ENCODE peak calls at places on chromosomes 11 and 22, in eight cellular contexts. J is transverse colon; W is tibial nerve; L is sigmoid colon; D is esophagus squamous epithelium; N is body of pancreas; M is naive thymus-derived CD4-positive, alpha-beta T cell; R is uterus. A is an unnamed sample.

GRCh38 chr11:75424396-75424795 is 8.6 kb downstream of the KLHL35 start:
- DNase-seq in R (no peak), N (no peak), L (no peak), J (no peak), D (no peak), M (no peak), W (no peak), A (no peak)

GRCh38 chr11:3835100-3835485 is 5.7 kb downstream of the RHOG start:
- DNase-seq in W (no peak), N (no peak), J (peak; percentile 27), R (no peak), L (no peak), D (no peak), M (no peak), A (no peak)

GRCh38 chr22:21451545-21452520 is 15.4 kb upstream of the TMEM191C start:
- DNase-seq in W (no peak), R (no peak), J (no peak), N (no peak), D (no peak), M (no peak), L (peak; percentile 28), A (no peak)

GRCh38 chr11:2975594-2975993 is 16.5 kb downstream of the NAP1L4 start:
- DNase-seq in M (peak; percentile 48), N (peak; percentile 36), R (no peak), D (no peak), W (no peak), L (no peak), J (no peak), A (peak; percentile 28)

GRCh38 chr11:59562292-59562691 is 51.0 kb downstream of the OR4D9 start:
- DNase-seq in D (no peak), M (no peak), R (no peak), J (no peak), N (no peak), L (no peak), W (no peak), A (no peak)

GRCh38 chr11:396948-397548 is 3.0 kb downstream of the PKP3 start:
- DNase-seq in J (peak; percentile 58), R (peak; percentile 68), N (peak; percentile 50), M (no peak), L (peak; percentile 82), D (no peak), W (peak; percentile 41), A (peak; percentile 56)

GRCh38 chr11:22193348-22194051 is 615 bp downstream of the ANO5 start:
- DNase-seq in L (peak; percentile 64), R (peak; percentile 13), W (no peak), N (peak; percentile 54), J (peak; percentile 14), D (no peak), M (no peak), A (peak; percentile 36)

GRCh38 chr11:3382613-3383275 is 3.8 kb upstream of the ZNF195 start:
- DNase-seq in M (no peak), J (peak; percentile 17), R (no peak), N (no peak), D (no peak), L (no peak), W (no peak), A (no peak)

GRCh38 chr11:107576497-107577086 is 11.1 kb upstream of the ALKBH8 start:
- DNase-seq in W (peak; percentile 86), R (no peak), M (peak; percentile 37), J (peak; percentile 32), N (peak; percentile 69), L (no peak), D (no peak), A (peak; percentile 59)

GRCh38 chr11:72776117-72776843 is 17.6 kb downstream of the STARD10 start:
- DNase-seq in L (no peak), M (no peak), W (no peak), J (peak; percentile 9), N (peak; percentile 35), D (no peak), R (no peak), A (no peak)

GRCh38 chr11:12771875-12772274 is 97.7 kb downstream of the TEAD1 start:
- DNase-seq in N (no peak), L (no peak), R (no peak), M (no peak), W (no peak), D (no peak), J (no peak), A (no peak)

GRCh38 chr22:47591016-47591415 is 828.6 kb downstream of the TBC1D22A start:
- DNase-seq in L (peak; percentile 34), J (no peak), N (no peak), W (no peak), D (no peak), M (no peak), R (no peak), A (no peak)
- H3K9me3 ChIP-seq in L (no peaks in the 10 kb centered on the region), J (no peaks in the 10 kb centered on the region), N (no peaks in the 10 kb centered on the region), W (no peaks in the 10 kb centered on the region), D (no peaks in the 10 kb centered on the region), M (no peaks in the 10 kb centered on the region), R (no peaks in the 10 kb centered on the region), A (no peaks in the 10 kb centered on the region)

GRCh38 chr22:49307071-49307830 is 520.4 kb downstream of the BRD1 start:
- DNase-seq in L (peak; percentile 48), J (no peak), N (no peak), M (no peak), D (no peak), R (no peak), W (no peak), A (no peak)
- H3K9me3 ChIP-seq in L (no peaks in the 10 kb centered on the region), J (no peaks in the 10 kb centered on the region), N (no peaks in the 10 kb centered on the region), M (no peaks in the 10 kb centered on the region), D (no peaks in the 10 kb centered on the region), R (no peaks in the 10 kb centered on the region), W (no peaks in the 10 kb centered on the region), A (peaks cover 8% of the 10 kb centered on the region)

DNA sequence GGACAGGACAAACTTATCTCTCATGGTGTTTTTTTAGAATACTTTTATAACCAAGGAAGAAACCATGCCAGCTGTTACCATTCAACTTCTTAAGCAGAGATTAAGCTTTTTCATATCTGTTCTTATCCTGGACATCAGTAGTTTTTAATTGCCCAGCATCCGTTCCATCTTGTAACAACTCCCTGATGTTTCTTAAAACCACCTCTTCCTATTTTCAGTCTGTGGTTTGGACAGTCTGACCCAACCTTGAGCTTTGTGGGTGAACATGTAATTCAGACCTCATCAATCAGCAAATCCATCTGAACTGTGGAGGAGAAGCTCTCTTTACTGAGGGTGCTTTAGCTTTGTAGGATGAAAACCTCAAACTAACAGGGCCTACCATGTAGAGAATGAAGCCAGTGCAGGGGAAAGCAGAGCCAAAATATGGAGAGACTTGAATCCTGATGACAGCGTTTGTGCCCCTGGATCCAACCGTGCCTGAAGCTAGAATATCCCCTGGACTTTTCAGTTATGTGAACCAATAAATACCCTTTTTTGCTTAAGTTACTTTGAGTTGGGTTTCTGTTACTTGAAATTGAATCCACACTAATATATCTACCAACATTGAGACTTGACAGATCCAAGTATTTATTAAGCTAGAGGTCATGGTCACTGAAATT is 9.4 kb downstream of the TUG1 start:
- DNase-seq in L (no peak), M (no peak), W (no peak), J (no peak), D (no peak), N (no peak), R (no peak), A (no peak)
- H3K9me3 ChIP-seq in L (peaks cover 27% of the 10 kb centered on the region), M (peaks cover 14% of the 10 kb centered on the region), W (peaks cover 100% of the 10 kb centered on the region), J (peaks cover 37% of the 10 kb centered on the region), D (peaks cover 34% of the 10 kb centered on the region), N (no peaks in the 10 kb centered on the region), R (no peaks in the 10 kb centered on the region), A (no peaks in the 10 kb centered on the region)

DNA sequence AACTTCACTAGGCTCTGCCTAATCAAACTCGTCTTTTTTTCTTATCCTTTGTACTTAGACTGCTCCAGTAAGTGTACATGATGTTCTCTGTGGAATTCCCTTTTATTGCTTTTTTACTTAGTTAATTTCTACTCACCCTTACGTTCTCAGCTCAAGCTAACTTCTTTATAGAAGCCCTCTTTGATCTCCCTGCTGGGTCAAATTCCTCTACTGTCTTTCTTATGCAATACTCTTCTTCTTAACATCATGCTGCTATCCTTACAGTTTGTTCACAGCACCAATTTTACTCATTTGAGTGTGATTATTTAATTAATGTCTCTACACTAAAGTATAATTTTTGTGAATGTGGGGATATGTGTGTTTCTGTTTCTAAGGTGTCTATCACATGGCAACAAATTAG is 498.3 kb downstream of the CNTN5 start:
- DNase-seq in R (no peak), D (no peak), N (no peak), J (no peak), L (no peak), M (no peak), W (no peak), A (no peak)
- H3K9me3 ChIP-seq in R (no peaks in the 10 kb centered on the region), D (no peaks in the 10 kb centered on the region), N (no peaks in the 10 kb centered on the region), J (no peaks in the 10 kb centered on the region), L (no peaks in the 10 kb centered on the region), M (no peaks in the 10 kb centered on the region), W (no peaks in the 10 kb centered on the region), A (no peaks in the 10 kb centered on the region)

DNA sequence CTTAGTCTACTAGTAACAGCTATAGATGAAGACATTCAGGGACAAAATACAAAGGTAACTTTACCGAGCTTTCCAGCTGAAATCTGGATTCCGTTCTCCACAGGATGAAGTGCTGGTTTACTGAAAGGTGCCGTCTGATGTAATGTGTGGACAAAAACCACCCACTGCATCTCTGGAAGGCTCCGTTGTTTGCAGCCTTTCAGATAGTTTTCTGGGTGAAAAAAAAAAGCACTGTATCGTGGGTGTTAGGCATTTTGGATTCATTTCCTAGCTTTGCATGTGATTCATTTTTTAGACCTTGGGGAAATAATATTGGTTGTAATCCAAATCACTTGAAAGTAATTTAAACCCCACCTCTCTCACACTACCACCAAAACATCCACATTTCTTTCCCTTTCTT is 10.4 kb downstream of the JAM3 start:
- DNase-seq in L (no peak), D (no peak), W (no peak), R (no peak), J (no peak), N (no peak), M (no peak), A (no peak)
- H3K9me3 ChIP-seq in L (no peaks in the 10 kb centered on the region), D (peaks cover 6% of the 10 kb centered on the region), W (peaks cover 3% of the 10 kb centered on the region), R (no peaks in the 10 kb centered on the region), J (no peaks in the 10 kb centered on the region), N (no peaks in the 10 kb centered on the region), M (no peaks in the 10 kb centered on the region), A (peaks cover 4% of the 10 kb centered on the region)

GRCh38 chr11:114615448-114616361 is 20.1 kb upstream of the NXPE4 start:
- DNase-seq in W (no peak), D (no peak), L (no peak), M (no peak), R (no peak), N (no peak), J (no peak), A (no peak)
- H3K9me3 ChIP-seq in W (peaks cover 28% of the 10 kb centered on the region), D (no peaks in the 10 kb centered on the region), L (no peaks in the 10 kb centered on the region), M (no peaks in the 10 kb centered on the region), R (no peaks in the 10 kb centered on the region), N (no peaks in the 10 kb centered on the region), J (no peaks in the 10 kb centered on the region), A (peaks cover 2% of the 10 kb centered on the region)

GRCh38 chr11:41527530-41527929 is 68.1 kb upstream of the LRRC4C start:
- DNase-seq in M (no peak), W (no peak), N (no peak), D (no peak), J (no peak), L (no peak), R (no peak), A (no peak)

GRCh38 chr11:41522899-41523672 is 63.6 kb upstream of the LRRC4C start:
- DNase-seq in M (no peak), J (no peak), W (no peak), N (no peak), L (no peak), R (no peak), D (no peak), A (no peak)

GRCh38 chr11:41522391-41522790 is 62.9 kb upstream of the LRRC4C start:
- DNase-seq in L (no peak), N (no peak), D (no peak), W (no peak), J (no peak), R (no peak), M (no peak), A (no peak)
- H3K9me3 ChIP-seq in L (no peaks in the 10 kb centered on the region), N (no peaks in the 10 kb centered on the region), D (no peaks in the 10 kb centered on the region), W (no peaks in the 10 kb centered on the region), J (no peaks in the 10 kb centered on the region), R (no peaks in the 10 kb centered on the region), M (no peaks in the 10 kb centered on the region), A (no peaks in the 10 kb centered on the region)

A was measured in BE2C.